ENCODE peak calls at places on chromosomes 4 and X, in nine cellular contexts. H is psoas muscle; D is CD8-positive, alpha-beta T cell; W is tibial nerve; Q is lower lobe of right lung; N is RWPE2; A is body of pancreas; L is HFF-Myc; F is fibroblast of pulmonary artery. U is an unnamed sample.
A peak's percentile ranks its signal among the peaks of the same experiment; 100 is the strongest.

GRCh38 chr4:164204434-164204833 is 549.5 kb upstream of the SMIM31 start:
- DNase-seq in H (no peak), D (no peak), W (no peak), Q (no peak), N (no peak), A (no peak), L (no peak), F (peak; percentile 46), U (peak; percentile 85)

GRCh38 chr4:65401083-65401482 is 269.2 kb downstream of the EPHA5 start:
- DNase-seq in H (no peak), D (no peak), W (no peak), Q (no peak), N (no peak), A (no peak), L (no peak), F (no peak), U (no peak)

GRCh38 chr4:86685401-86685800 is 91.3 kb downstream of the PTPN13 start:
- DNase-seq in H (no peak), D (no peak), W (no peak), Q (no peak), N (no peak), A (no peak), L (no peak), F (peak; percentile 94), U (no peak)

GRCh38 chrX:3286196-3286920 is 60.1 kb downstream of the MXRA5 start:
- DNase-seq in H (no peak), D (no peak), W (no peak), Q (no peak), N (no peak), A (no peak), L (peak; percentile 72), F (peak; percentile 72), U (no peak)

GRCh38 chrX:68995780-68996551 is 167.1 kb downstream of the EFNB1 start:
- DNase-seq in H (peak; percentile 65), D (no peak), W (peak; percentile 14), Q (no peak), N (no peak), A (peak; percentile 22), L (no peak), F (peak; percentile 91), U (peak; percentile 14)

GRCh38 chrX:10628906-10629305 is 8.5 kb upstream of the MID1 start:
- DNase-seq in H (no peak), D (no peak), W (no peak), Q (no peak), N (no peak), A (no peak), L (no peak), F (no peak), U (no peak)

GRCh38 chrX:110146521-110146920 is 143.6 kb downstream of the TMEM164 start:
- DNase-seq in H (no peak), D (no peak), W (peak; percentile 68), Q (no peak), N (no peak), A (peak; percentile 32), L (peak; percentile 22), F (peak; percentile 67), U (no peak)

GRCh38 chr4:41437264-41437566 is 100.7 kb upstream of the LIMCH1 start:
- DNase-seq in H (no peak), D (no peak), W (no peak), Q (no peak), N (no peak), A (no peak), L (no peak), F (no peak), U (no peak)

GRCh38 chr4:153099391-153100140 is 104.7 kb upstream of the TRIM2 start:
- DNase-seq in H (no peak), D (no peak), W (no peak), Q (no peak), N (no peak), A (no peak), L (no peak), F (no peak), U (no peak)

GRCh38 chr4:132737344-132737743 is 411.8 kb upstream of the PCDH10 start:
- DNase-seq in H (peak; percentile 37), D (no peak), W (no peak), Q (no peak), N (no peak), A (no peak), L (no peak), F (no peak), U (no peak)

GRCh38 chr4:16027626-16028025 is 56.2 kb downstream of the PROM1 start:
- DNase-seq in H (no peak), D (no peak), W (no peak), Q (no peak), N (no peak), A (no peak), L (no peak), F (no peak), U (no peak)

GRCh38 chrX:44767308-44767707 is 76.5 kb upstream of the DUSP21 start:
- DNase-seq in H (no peak), D (no peak), W (no peak), Q (no peak), N (no peak), A (no peak), L (no peak), F (no peak), U (no peak)

GRCh38 chrX:1450381-1451161 is 2.1 kb downstream of the ASMTL start:
- DNase-seq in H (no peak), D (no peak), W (no peak), Q (no peak), N (peak; percentile 37), A (no peak), L (no peak), F (no peak), U (no peak)
- H3K4me3 ChIP-seq in H (no peak overlapping the region), D (no peak overlapping the region), W (no peak overlapping the region), Q (no peak overlapping the region), N (no peak overlapping the region), A (no peak overlapping the region), L (no peak overlapping the region), F (no peak overlapping the region), U (no peak overlapping the region)

DNA sequence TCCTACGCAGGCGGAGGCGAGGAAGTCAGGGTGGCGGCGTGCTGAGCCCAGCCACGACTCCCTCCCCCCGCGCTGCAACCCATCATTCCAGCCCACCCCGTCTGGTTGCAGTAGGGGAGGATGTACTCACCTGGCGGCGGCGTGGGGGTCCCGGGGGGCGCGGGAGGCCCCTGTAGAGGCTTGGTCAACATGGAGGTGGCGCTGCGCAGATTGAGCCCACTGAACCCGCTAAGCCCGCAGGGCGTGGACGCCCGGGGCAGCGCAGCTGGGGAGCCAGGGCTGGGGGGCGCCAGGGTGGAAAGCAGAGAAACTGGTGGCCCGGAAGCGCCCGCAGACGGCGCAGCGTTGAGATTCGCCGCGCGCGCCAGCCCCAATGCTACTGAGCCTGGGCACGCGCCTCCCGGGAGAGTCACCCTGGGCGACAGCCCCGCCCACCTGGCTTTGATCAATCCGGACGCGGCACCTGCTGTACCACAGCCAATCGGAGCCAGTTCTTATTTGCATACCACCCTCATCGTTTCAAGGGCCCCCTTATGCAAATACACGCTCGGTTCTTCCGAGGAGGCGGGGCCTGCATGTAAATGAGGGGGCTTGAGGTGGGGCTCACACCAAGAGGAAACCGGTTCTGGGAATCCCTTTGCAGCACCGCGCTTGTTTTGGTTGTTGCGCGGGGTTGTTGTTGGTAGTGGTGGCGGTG is at the start of gene PIM2:
- DNase-seq in H (peak; percentile 93), D (peak; percentile 82), W (peak; percentile 81), Q (peak; percentile 94), N (peak; percentile 90), A (peak; percentile 96), L (peak; percentile 78), F (peak; percentile 86), U (peak; percentile 69)
- TF ChIP-seq CTCF in H (no peak), D (no peak), W (no peak), Q (no peak), N (no peak), A (no peak), L (no peak), F (no peak), U (no peak)

GRCh38 chr4:2250764-2251072 is 8.8 kb upstream of the HAUS3 start:
- DNase-seq in H (no peak), D (no peak), W (peak; percentile 2), Q (no peak), N (no peak), A (no peak), L (no peak), F (no peak), U (no peak)

GRCh38 chr4:2252530-2252924 is 9.4 kb downstream of the MXD4 start:
- DNase-seq in H (no peak), D (no peak), W (no peak), Q (peak; percentile 30), N (no peak), A (peak; percentile 3), L (no peak), F (no peak), U (no peak)

GRCh38 chr4:2251795-2252529 is 9.9 kb downstream of the MXD4 start:
- DNase-seq in H (no peak), D (no peak), W (peak; percentile 2), Q (peak; percentile 30), N (no peak), A (peak; percentile 3), L (no peak), F (no peak), U (no peak)

GRCh38 chr4:2250003-2250763 is 8.3 kb upstream of the HAUS3 start:
- DNase-seq in H (no peak), D (no peak), W (no peak), Q (no peak), N (no peak), A (peak; percentile 4), L (no peak), F (no peak), U (no peak)

GRCh38 chr4:2251073-2251794 is 9.3 kb upstream of the HAUS3 start:
- DNase-seq in H (peak; percentile 50), D (no peak), W (no peak), Q (peak; percentile 42), N (no peak), A (peak; percentile 5), L (no peak), F (no peak), U (no peak)
- H3K4me3 ChIP-seq in H (no peak overlapping the region), D (no peak overlapping the region), W (no peak overlapping the region), Q (no peak overlapping the region), N (no peak overlapping the region), A (no peak overlapping the region), L (no peak overlapping the region), F (no peak overlapping the region), U (no peak overlapping the region)

GRCh38 chr4:142741995-142742394 is 104.1 kb downstream of the INPP4B start:
- DNase-seq in H (no peak), D (no peak), W (no peak), Q (no peak), N (no peak), A (no peak), L (no peak), F (no peak), U (no peak)
- TF ChIP-seq CTCF in H (no peak), D (no peak), W (no peak), Q (no peak), N (peak; percentile 33), A (no peak), L (no peak), F (peak; percentile 24), U (peak; percentile 10)

GRCh38 chr4:1026115-1026514 is 14.7 kb downstream of the FGFRL1 start:
- DNase-seq in H (no peak), D (no peak), W (no peak), Q (no peak), N (no peak), A (peak; percentile 79), L (no peak), F (peak; percentile 20), U (no peak)
- H3K4me3 ChIP-seq in H (no peak overlapping the region), D (no peak overlapping the region), W (no peak overlapping the region), Q (no peak overlapping the region), N (no peak overlapping the region), A (no peak overlapping the region), L (no peak overlapping the region), F (no peak overlapping the region), U (no peak overlapping the region)